ENCODE peak calls at places on chromosomes 3 and 15, in five cellular contexts. One of them, this sample, is unnamed.

GRCh38 chr15:29934251-29934650 is 112.0 kb upstream of the TJP1 start:
- DNase-seq in AG04449: peak
- DNase-seq in BE2C: no peak
- DNase-seq in WTC11: no peak
- DNase-seq in cerebellar cortex: no peak
- DNase-seq in this sample: no peak

GRCh38 chr3:126142652-126143051 is 37.7 kb downstream of the ALDH1L1 start:
- DNase-seq in WTC11: no peak
- DNase-seq in BE2C: no peak
- DNase-seq in cerebellar cortex: no peak
- DNase-seq in AG04449: no peak
- DNase-seq in this sample: peak

GRCh38 chr3:51929420-51930003 is 12.2 kb downstream of the RRP9 start:
- DNase-seq in BE2C: no peak
- DNase-seq in cerebellar cortex: no peak
- DNase-seq in AG04449: no peak
- DNase-seq in WTC11: peak
- DNase-seq in this sample: no peak

GRCh38 chr15:46956456-46956855 is 760.8 kb upstream of the SEMA6D start:
- DNase-seq in WTC11: no peak
- DNase-seq in BE2C: no peak
- DNase-seq in cerebellar cortex: peak
- DNase-seq in AG04449: no peak
- DNase-seq in this sample: no peak

GRCh38 chr15:80512729-80513670 is 108.8 kb downstream of the ARNT2 start:
- DNase-seq in BE2C: no peak
- DNase-seq in WTC11: no peak
- DNase-seq in cerebellar cortex: peak
- DNase-seq in AG04449: no peak
- DNase-seq in this sample: no peak

GRCh38 chr15:45121706-45122417 is 7.7 kb downstream of the DUOXA2 start:
- DNase-seq in BE2C: no peak
- DNase-seq in cerebellar cortex: no peak
- DNase-seq in AG04449: peak
- DNase-seq in WTC11: no peak
- DNase-seq in this sample: no peak

GRCh38 chr3:51391566-51392300 is 648 bp downstream of the RBM15B start:
- DNase-seq in BE2C: peak
- DNase-seq in AG04449: no peak
- DNase-seq in WTC11: peak
- DNase-seq in cerebellar cortex: no peak
- DNase-seq in this sample: peak

GRCh38 chr3:43120937-43121336 is 15.1 kb upstream of the POMGNT2 start:
- DNase-seq in WTC11: no peak
- DNase-seq in BE2C: no peak
- DNase-seq in AG04449: no peak
- DNase-seq in cerebellar cortex: no peak
- DNase-seq in this sample: no peak

GRCh38 chr3:141915766-141916165 is 39.3 kb downstream of the ATP1B3 start:
- DNase-seq in cerebellar cortex: no peak
- DNase-seq in BE2C: no peak
- DNase-seq in WTC11: no peak
- DNase-seq in AG04449: no peak
- DNase-seq in this sample: no peak

GRCh38 chr15:85554852-85555521 is 174.6 kb downstream of the AKAP13 start:
- DNase-seq in cerebellar cortex: no peak
- DNase-seq in WTC11: no peak
- DNase-seq in BE2C: no peak
- DNase-seq in AG04449: no peak
- DNase-seq in this sample: no peak

GRCh38 chr15:68149059-68149458 is 56.1 kb downstream of the CALML4 start:
- DNase-seq in cerebellar cortex: no peak
- DNase-seq in WTC11: no peak
- DNase-seq in BE2C: no peak
- DNase-seq in AG04449: no peak
- DNase-seq in this sample: no peak

GRCh38 chr3:188415196-188415595 is 261.2 kb downstream of the LPP start:
- DNase-seq in AG04449: no peak
- DNase-seq in WTC11: no peak
- DNase-seq in cerebellar cortex: no peak
- DNase-seq in BE2C: no peak
- DNase-seq in this sample: no peak

GRCh38 chr3:16486951-16487480 is 26.5 kb downstream of the RFTN1 start:
- DNase-seq in AG04449: no peak
- DNase-seq in cerebellar cortex: no peak
- DNase-seq in BE2C: no peak
- DNase-seq in WTC11: no peak
- DNase-seq in this sample: no peak

GRCh38 chr3:58288011-58288728 is 17.9 kb upstream of the RPP14 start:
- DNase-seq in WTC11: no peak
- DNase-seq in AG04449: no peak
- DNase-seq in cerebellar cortex: peak
- DNase-seq in BE2C: no peak
- DNase-seq in this sample: no peak

GRCh38 chr15:50358805-50359204 is 3.8 kb upstream of the GABPB1 start:
- DNase-seq in cerebellar cortex: peak
- DNase-seq in BE2C: peak
- DNase-seq in AG04449: no peak
- DNase-seq in WTC11: peak
- DNase-seq in this sample: no peak

GRCh38 chr15:68298882-68299381 is 21.4 kb downstream of the FEM1B start:
- DNase-seq in cerebellar cortex: no peak
- DNase-seq in WTC11: no peak
- DNase-seq in BE2C: no peak
- DNase-seq in AG04449: no peak
- DNase-seq in this sample: no peak

GRCh38 chr3:193773266-193774183 is 180.5 kb downstream of the OPA1 start:
- DNase-seq in AG04449: no peak
- DNase-seq in cerebellar cortex: no peak
- DNase-seq in BE2C: no peak
- DNase-seq in WTC11: no peak
- DNase-seq in this sample: no peak

GRCh38 chr15:74873756-74874424 is 725 bp upstream of the SCAMP2 start:
- DNase-seq in BE2C: peak
- DNase-seq in AG04449: no peak
- DNase-seq in WTC11: peak
- DNase-seq in cerebellar cortex: no peak
- DNase-seq in this sample: no peak

GRCh38 chr3:197791120-197792018 is at the start of gene LRCH3:
- DNase-seq in cerebellar cortex: peak
- DNase-seq in WTC11: peak
- DNase-seq in AG04449: no peak
- DNase-seq in BE2C: peak
- DNase-seq in this sample: peak

GRCh38 chr15:39624806-39625205 is 43.9 kb downstream of the THBS1 start:
- DNase-seq in BE2C: no peak
- DNase-seq in WTC11: no peak
- DNase-seq in AG04449: peak
- DNase-seq in cerebellar cortex: peak
- DNase-seq in this sample: no peak

GRCh38 chr15:59438891-59439290 is 905 bp downstream of the FAM81A start:
- DNase-seq in AG04449: no peak
- DNase-seq in cerebellar cortex: no peak
- DNase-seq in BE2C: no peak
- DNase-seq in WTC11: no peak
- DNase-seq in this sample: no peak

GRCh38 chr15:88663216-88663615 is 24.4 kb downstream of the ISG20 start:
- DNase-seq in cerebellar cortex: no peak
- DNase-seq in BE2C: no peak
- DNase-seq in WTC11: no peak
- DNase-seq in AG04449: no peak
- DNase-seq in this sample: no peak

GRCh38 chr15:99845009-99845408 is 111.8 kb upstream of the LYSMD4 start:
- DNase-seq in BE2C: no peak
- DNase-seq in WTC11: no peak
- DNase-seq in AG04449: no peak
- DNase-seq in cerebellar cortex: no peak
- DNase-seq in this sample: no peak

GRCh38 chr3:139677341-139678155 is at the start of gene NMNAT3:
- DNase-seq in AG04449: no peak
- DNase-seq in BE2C: peak
- DNase-seq in cerebellar cortex: peak
- DNase-seq in WTC11: peak
- DNase-seq in this sample: peak

GRCh38 chr3:148950806-148951205 is 40.5 kb upstream of the GYG1 start:
- DNase-seq in WTC11: no peak
- DNase-seq in cerebellar cortex: no peak
- DNase-seq in BE2C: no peak
- DNase-seq in AG04449: no peak
- DNase-seq in this sample: no peak

GRCh38 chr3:48039487-48040190 is 23.4 kb upstream of the MAP4 start:
- DNase-seq in WTC11: no peak
- DNase-seq in BE2C: no peak
- DNase-seq in AG04449: no peak
- DNase-seq in cerebellar cortex: no peak
- DNase-seq in this sample: no peak

GRCh38 chr3:105829879-105830622 is 38.8 kb downstream of the CBLB start:
- DNase-seq in WTC11: no peak
- DNase-seq in cerebellar cortex: no peak
- DNase-seq in BE2C: no peak
- DNase-seq in AG04449: no peak
- DNase-seq in this sample: no peak